ENCODE peak calls at places on chromosomes 5 and 9, in ten cellular contexts. One of them, this sample, is unnamed. For H3K9me3, the result is how much of the 10 kb centered on the place peaks cover.

GRCh38 chr5:39775458-39776365 is 350.9 kb upstream of the DAB2 start:
- DNase-seq in mammary epithelial cell: peak
- DNase-seq in effector memory CD4-positive, alpha-beta T cell: no peak
- DNase-seq in psoas muscle: no peak
- DNase-seq in tibial artery: no peak
- DNase-seq in CD4-positive, alpha-beta memory T cell: no peak
- DNase-seq in fibroblast of lung: peak
- DNase-seq in AG04450: peak
- DNase-seq in aorta: no peak
- DNase-seq in heart left ventricle: no peak
- DNase-seq in this sample: no peak

GRCh38 chr5:84983093-84983492 is 598.4 kb upstream of the EDIL3 start:
- DNase-seq in AG04450: no peak
- DNase-seq in fibroblast of lung: no peak
- DNase-seq in heart left ventricle: no peak
- DNase-seq in mammary epithelial cell: no peak
- DNase-seq in aorta: no peak
- DNase-seq in effector memory CD4-positive, alpha-beta T cell: no peak
- DNase-seq in psoas muscle: no peak
- DNase-seq in tibial artery: no peak
- DNase-seq in CD4-positive, alpha-beta memory T cell: no peak
- DNase-seq in this sample: no peak

GRCh38 chr9:87102131-87102530 is 154.8 kb upstream of the GAS1 start:
- DNase-seq in psoas muscle: no peak
- DNase-seq in heart left ventricle: no peak
- DNase-seq in AG04450: no peak
- DNase-seq in tibial artery: no peak
- DNase-seq in aorta: no peak
- DNase-seq in mammary epithelial cell: no peak
- DNase-seq in fibroblast of lung: no peak
- DNase-seq in CD4-positive, alpha-beta memory T cell: no peak
- DNase-seq in effector memory CD4-positive, alpha-beta T cell: no peak
- DNase-seq in this sample: no peak

GRCh38 chr5:51961154-51961562 is 577.9 kb downstream of the ISL1 start:
- DNase-seq in effector memory CD4-positive, alpha-beta T cell: no peak
- DNase-seq in aorta: no peak
- DNase-seq in fibroblast of lung: no peak
- DNase-seq in tibial artery: no peak
- DNase-seq in heart left ventricle: no peak
- DNase-seq in psoas muscle: no peak
- DNase-seq in CD4-positive, alpha-beta memory T cell: no peak
- DNase-seq in AG04450: no peak
- DNase-seq in mammary epithelial cell: no peak
- DNase-seq in this sample: no peak

GRCh38 chr5:13251623-13252367 is 692.7 kb downstream of the DNAH5 start:
- DNase-seq in effector memory CD4-positive, alpha-beta T cell: no peak
- DNase-seq in aorta: no peak
- DNase-seq in psoas muscle: no peak
- DNase-seq in CD4-positive, alpha-beta memory T cell: no peak
- DNase-seq in heart left ventricle: no peak
- DNase-seq in AG04450: no peak
- DNase-seq in tibial artery: peak
- DNase-seq in fibroblast of lung: peak
- DNase-seq in mammary epithelial cell: peak
- DNase-seq in this sample: no peak

GRCh38 chr5:33969572-33970452 is 14.7 kb downstream of the SLC45A2 start:
- DNase-seq in heart left ventricle: no peak
- DNase-seq in CD4-positive, alpha-beta memory T cell: peak
- DNase-seq in aorta: no peak
- DNase-seq in mammary epithelial cell: peak
- DNase-seq in AG04450: peak
- DNase-seq in tibial artery: no peak
- DNase-seq in effector memory CD4-positive, alpha-beta T cell: no peak
- DNase-seq in fibroblast of lung: peak
- DNase-seq in psoas muscle: no peak
- DNase-seq in this sample: peak

GRCh38 chr5:36950586-36951457 is 74.3 kb downstream of the NIPBL start:
- DNase-seq in mammary epithelial cell: peak
- DNase-seq in tibial artery: no peak
- DNase-seq in aorta: no peak
- DNase-seq in psoas muscle: no peak
- DNase-seq in AG04450: peak
- DNase-seq in CD4-positive, alpha-beta memory T cell: no peak
- DNase-seq in fibroblast of lung: peak
- DNase-seq in effector memory CD4-positive, alpha-beta T cell: no peak
- DNase-seq in heart left ventricle: no peak
- DNase-seq in this sample: no peak

GRCh38 chr9:15132107-15132506 is 174.9 kb downstream of the TTC39B start:
- DNase-seq in psoas muscle: no peak
- DNase-seq in CD4-positive, alpha-beta memory T cell: no peak
- DNase-seq in mammary epithelial cell: no peak
- DNase-seq in heart left ventricle: no peak
- DNase-seq in effector memory CD4-positive, alpha-beta T cell: no peak
- DNase-seq in aorta: no peak
- DNase-seq in fibroblast of lung: no peak
- DNase-seq in AG04450: no peak
- DNase-seq in tibial artery: no peak
- DNase-seq in this sample: no peak

DNA sequence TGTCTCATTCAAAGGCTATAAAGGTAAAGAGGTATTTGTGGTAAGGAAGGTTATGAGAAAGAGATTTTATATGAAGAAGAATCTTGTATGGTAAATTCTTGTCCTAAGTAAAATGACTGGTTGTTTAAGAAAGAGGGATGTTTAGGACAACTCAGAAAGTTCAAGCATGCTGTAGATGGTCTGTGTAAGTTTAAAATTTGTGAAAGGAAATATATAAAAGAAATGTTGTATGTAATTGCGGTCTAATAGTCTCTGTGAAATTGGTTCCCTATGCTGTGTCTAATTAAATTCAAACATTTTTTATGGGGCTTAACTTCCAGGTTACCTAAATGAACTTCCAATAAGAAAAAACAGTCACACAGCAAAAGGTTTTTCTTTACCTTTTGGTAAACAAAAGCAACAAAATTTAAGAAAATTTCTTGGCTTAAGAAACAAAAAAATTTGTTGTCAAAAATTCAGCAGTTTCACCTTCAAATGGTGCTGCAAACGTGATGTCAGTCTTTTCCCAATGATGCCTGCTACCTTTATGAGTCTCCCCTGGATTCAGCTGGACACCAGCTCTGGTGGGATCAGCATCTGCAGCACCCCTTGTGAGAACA is 83.0 kb upstream of the FCN1 start:
- DNase-seq in AG04450: no peak
- DNase-seq in aorta: no peak
- DNase-seq in tibial artery: no peak
- DNase-seq in CD4-positive, alpha-beta memory T cell: no peak
- DNase-seq in heart left ventricle: no peak
- DNase-seq in mammary epithelial cell: no peak
- DNase-seq in fibroblast of lung: peak
- DNase-seq in psoas muscle: no peak
- DNase-seq in effector memory CD4-positive, alpha-beta T cell: no peak
- DNase-seq in this sample: no peak
- H3K9me3 ChIP-seq in AG04450: under half
- H3K9me3 ChIP-seq in aorta: under half
- H3K9me3 ChIP-seq in tibial artery: under half
- H3K9me3 ChIP-seq in CD4-positive, alpha-beta memory T cell: under half
- H3K9me3 ChIP-seq in heart left ventricle: under half
- H3K9me3 ChIP-seq in mammary epithelial cell: under half
- H3K9me3 ChIP-seq in fibroblast of lung: under half
- H3K9me3 ChIP-seq in psoas muscle: under half
- H3K9me3 ChIP-seq in effector memory CD4-positive, alpha-beta T cell: under half
- H3K9me3 ChIP-seq in this sample: under half

GRCh38 chr5:126978258-126978657 is 52.1 kb downstream of the MARCHF3 start:
- DNase-seq in heart left ventricle: no peak
- DNase-seq in mammary epithelial cell: no peak
- DNase-seq in aorta: no peak
- DNase-seq in CD4-positive, alpha-beta memory T cell: no peak
- DNase-seq in psoas muscle: no peak
- DNase-seq in effector memory CD4-positive, alpha-beta T cell: no peak
- DNase-seq in AG04450: no peak
- DNase-seq in tibial artery: no peak
- DNase-seq in fibroblast of lung: no peak
- DNase-seq in this sample: no peak

GRCh38 chr5:126976520-126977172 is 53.7 kb downstream of the MARCHF3 start:
- DNase-seq in effector memory CD4-positive, alpha-beta T cell: no peak
- DNase-seq in heart left ventricle: no peak
- DNase-seq in aorta: no peak
- DNase-seq in fibroblast of lung: no peak
- DNase-seq in CD4-positive, alpha-beta memory T cell: no peak
- DNase-seq in tibial artery: no peak
- DNase-seq in mammary epithelial cell: no peak
- DNase-seq in psoas muscle: no peak
- DNase-seq in AG04450: no peak
- DNase-seq in this sample: no peak

GRCh38 chr5:126973193-126973592 is 57.2 kb downstream of the MARCHF3 start:
- DNase-seq in psoas muscle: no peak
- DNase-seq in mammary epithelial cell: no peak
- DNase-seq in tibial artery: no peak
- DNase-seq in effector memory CD4-positive, alpha-beta T cell: no peak
- DNase-seq in heart left ventricle: no peak
- DNase-seq in CD4-positive, alpha-beta memory T cell: peak
- DNase-seq in AG04450: no peak
- DNase-seq in aorta: no peak
- DNase-seq in fibroblast of lung: no peak
- DNase-seq in this sample: no peak

GRCh38 chr5:126972062-126972895 is 58.1 kb downstream of the MARCHF3 start:
- DNase-seq in effector memory CD4-positive, alpha-beta T cell: no peak
- DNase-seq in heart left ventricle: no peak
- DNase-seq in psoas muscle: no peak
- DNase-seq in fibroblast of lung: no peak
- DNase-seq in CD4-positive, alpha-beta memory T cell: peak
- DNase-seq in AG04450: no peak
- DNase-seq in aorta: no peak
- DNase-seq in tibial artery: no peak
- DNase-seq in mammary epithelial cell: peak
- DNase-seq in this sample: peak

GRCh38 chr5:126975791-126976190 is 54.6 kb downstream of the MARCHF3 start:
- DNase-seq in mammary epithelial cell: no peak
- DNase-seq in CD4-positive, alpha-beta memory T cell: no peak
- DNase-seq in heart left ventricle: no peak
- DNase-seq in psoas muscle: no peak
- DNase-seq in effector memory CD4-positive, alpha-beta T cell: no peak
- DNase-seq in aorta: no peak
- DNase-seq in tibial artery: no peak
- DNase-seq in fibroblast of lung: no peak
- DNase-seq in AG04450: no peak
- DNase-seq in this sample: no peak
- H3K27ac ChIP-seq in mammary epithelial cell: no peak
- H3K27ac ChIP-seq in CD4-positive, alpha-beta memory T cell: no peak
- H3K27ac ChIP-seq in heart left ventricle: no peak
- H3K27ac ChIP-seq in psoas muscle: no peak
- H3K27ac ChIP-seq in effector memory CD4-positive, alpha-beta T cell: no peak
- H3K27ac ChIP-seq in aorta: no peak
- H3K27ac ChIP-seq in tibial artery: no peak
- H3K27ac ChIP-seq in fibroblast of lung: no peak
- H3K27ac ChIP-seq in AG04450: no peak
- H3K27ac ChIP-seq in this sample: no peak

GRCh38 chr9:126157826-126158431 is 168.7 kb upstream of the MVB12B start:
- DNase-seq in tibial artery: no peak
- DNase-seq in mammary epithelial cell: no peak
- DNase-seq in fibroblast of lung: no peak
- DNase-seq in AG04450: no peak
- DNase-seq in psoas muscle: no peak
- DNase-seq in heart left ventricle: no peak
- DNase-seq in CD4-positive, alpha-beta memory T cell: no peak
- DNase-seq in effector memory CD4-positive, alpha-beta T cell: no peak
- DNase-seq in aorta: no peak
- DNase-seq in this sample: no peak
- H3K9me3 ChIP-seq in tibial artery: under half
- H3K9me3 ChIP-seq in mammary epithelial cell: under half
- H3K9me3 ChIP-seq in fibroblast of lung: under half
- H3K9me3 ChIP-seq in AG04450: under half
- H3K9me3 ChIP-seq in psoas muscle: under half
- H3K9me3 ChIP-seq in heart left ventricle: under half
- H3K9me3 ChIP-seq in CD4-positive, alpha-beta memory T cell: under half
- H3K9me3 ChIP-seq in effector memory CD4-positive, alpha-beta T cell: under half
- H3K9me3 ChIP-seq in aorta: under half
- H3K9me3 ChIP-seq in this sample: under half

GRCh38 chr9:9625248-9625647 is 987.6 kb downstream of the PTPRD start:
- DNase-seq in CD4-positive, alpha-beta memory T cell: no peak
- DNase-seq in heart left ventricle: no peak
- DNase-seq in effector memory CD4-positive, alpha-beta T cell: no peak
- DNase-seq in tibial artery: no peak
- DNase-seq in AG04450: no peak
- DNase-seq in mammary epithelial cell: no peak
- DNase-seq in fibroblast of lung: no peak
- DNase-seq in aorta: no peak
- DNase-seq in psoas muscle: no peak
- DNase-seq in this sample: no peak
- H3K27ac ChIP-seq in CD4-positive, alpha-beta memory T cell: no peak
- H3K27ac ChIP-seq in heart left ventricle: no peak
- H3K27ac ChIP-seq in effector memory CD4-positive, alpha-beta T cell: no peak
- H3K27ac ChIP-seq in tibial artery: no peak
- H3K27ac ChIP-seq in AG04450: no peak
- H3K27ac ChIP-seq in mammary epithelial cell: no peak
- H3K27ac ChIP-seq in fibroblast of lung: no peak
- H3K27ac ChIP-seq in aorta: no peak
- H3K27ac ChIP-seq in psoas muscle: no peak
- H3K27ac ChIP-seq in this sample: no peak

DNA sequence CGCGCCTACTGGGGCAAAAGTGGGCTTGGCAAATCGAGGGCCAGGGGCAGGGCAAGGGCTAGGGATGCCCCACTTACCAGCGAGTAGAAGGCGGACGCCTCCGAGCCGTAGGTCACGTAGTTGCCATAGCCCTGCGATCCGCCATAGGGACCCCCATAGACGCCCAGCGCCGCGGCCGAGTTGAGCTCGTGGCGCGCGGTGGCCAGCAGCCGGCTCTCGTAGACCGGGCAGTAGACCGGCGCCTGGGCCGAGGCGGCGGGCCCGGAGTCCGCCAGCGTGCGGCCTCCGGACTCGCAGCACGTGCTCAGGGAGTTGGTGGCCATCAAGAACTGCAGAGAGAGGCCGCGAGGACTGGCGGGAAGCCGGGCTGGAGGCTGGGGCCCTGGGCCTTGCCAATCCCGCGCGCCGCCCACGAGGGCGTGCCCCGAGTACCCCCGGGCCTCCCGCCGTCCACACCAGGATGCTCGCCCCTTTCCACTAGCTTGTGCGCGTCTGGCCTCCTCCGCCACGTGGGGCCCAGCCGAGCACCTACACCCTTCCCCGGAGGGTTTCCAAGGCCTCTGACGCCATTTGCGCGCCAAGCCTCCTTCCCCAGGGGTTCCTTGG is 891 bp downstream of the IRX4 start:
- DNase-seq in effector memory CD4-positive, alpha-beta T cell: no peak
- DNase-seq in mammary epithelial cell: peak
- DNase-seq in psoas muscle: no peak
- DNase-seq in CD4-positive, alpha-beta memory T cell: no peak
- DNase-seq in AG04450: no peak
- DNase-seq in aorta: no peak
- DNase-seq in tibial artery: no peak
- DNase-seq in fibroblast of lung: no peak
- DNase-seq in heart left ventricle: no peak
- DNase-seq in this sample: no peak
- H3K9me3 ChIP-seq in effector memory CD4-positive, alpha-beta T cell: under half
- H3K9me3 ChIP-seq in mammary epithelial cell: under half
- H3K9me3 ChIP-seq in psoas muscle: under half
- H3K9me3 ChIP-seq in CD4-positive, alpha-beta memory T cell: under half
- H3K9me3 ChIP-seq in AG04450: under half
- H3K9me3 ChIP-seq in aorta: under half
- H3K9me3 ChIP-seq in tibial artery: under half
- H3K9me3 ChIP-seq in fibroblast of lung: under half
- H3K9me3 ChIP-seq in heart left ventricle: under half
- H3K9me3 ChIP-seq in this sample: under half

This sample was measured in CD4-positive, CD25-positive, alpha-beta regulatory T cell.